ENCODE peak calls at places on chromosome 15, in four cellular contexts. H is HepG2, Z is A549, A is GM12878. R is an unnamed sample.

GRCh38 chr15:69634860-69635259 is 182.2 kb downstream of the RPLP1 start:
- DNase-seq in Z (no peak), A (no peak), H (no peak), R (no peak)

GRCh38 chr15:56757884-56758283 is 24.6 kb upstream of the ZNF280D start:
- DNase-seq in H (no peak), Z (no peak), A (no peak), R (no peak)

GRCh38 chr15:81643773-81644172 is 269.8 kb upstream of the TMC3 start:
- DNase-seq in Z (no peak), H (no peak), A (no peak), R (no peak)

GRCh38 chr15:73862276-73862675 is 11.1 kb upstream of the TBC1D21 start:
- DNase-seq in A (no peak), Z (no peak), H (no peak), R (no peak)

GRCh38 chr15:101372149-101372577 is 77.1 kb upstream of the SNRPA1 start:
- DNase-seq in H (no peak), Z (no peak), A (no peak), R (no peak)

GRCh38 chr15:73600413-73601050 is 32.7 kb downstream of the NPTN start:
- DNase-seq in A (no peak), H (no peak), Z (no peak), R (no peak)

GRCh38 chr15:72201346-72202029 is 3.9 kb upstream of the GRAMD2A start:
- DNase-seq in A (no peak), Z (no peak), H (no peak), R (no peak)

GRCh38 chr15:60237411-60237810 is 160.4 kb downstream of the ANXA2 start:
- DNase-seq in A (no peak), H (no peak), Z (no peak), R (no peak)

GRCh38 chr15:99249270-99249817 is at the start of gene TTC23:
- DNase-seq in A (no peak), H (peak; percentile 65), Z (peak; percentile 91), R (no peak)

GRCh38 chr15:35737521-35737920 is 191.6 kb upstream of the DPH6 start:
- DNase-seq in Z (no peak), H (no peak), A (no peak), R (no peak)

GRCh38 chr15:47333758-47334157 is 383.5 kb upstream of the SEMA6D start:
- DNase-seq in H (no peak), Z (no peak), A (no peak), R (no peak)

GRCh38 chr15:55361048-55361447 is 42.0 kb downstream of the PIGB start:
- DNase-seq in H (no peak), Z (no peak), A (no peak), R (no peak)

GRCh38 chr15:50543556-50543955 is 2.9 kb downstream of the USP50 start:
- DNase-seq in A (no peak), H (no peak), Z (no peak), R (no peak)

GRCh38 chr15:76346666-76347506 is 10.3 kb downstream of the ISL2 start:
- DNase-seq in H (no peak), Z (no peak), A (no peak), R (no peak)

GRCh38 chr15:43939070-43939469 is 112.3 kb downstream of the WDR76 start:
- DNase-seq in H (no peak), A (no peak), Z (peak; percentile 17), R (peak; percentile 20)

DNA sequence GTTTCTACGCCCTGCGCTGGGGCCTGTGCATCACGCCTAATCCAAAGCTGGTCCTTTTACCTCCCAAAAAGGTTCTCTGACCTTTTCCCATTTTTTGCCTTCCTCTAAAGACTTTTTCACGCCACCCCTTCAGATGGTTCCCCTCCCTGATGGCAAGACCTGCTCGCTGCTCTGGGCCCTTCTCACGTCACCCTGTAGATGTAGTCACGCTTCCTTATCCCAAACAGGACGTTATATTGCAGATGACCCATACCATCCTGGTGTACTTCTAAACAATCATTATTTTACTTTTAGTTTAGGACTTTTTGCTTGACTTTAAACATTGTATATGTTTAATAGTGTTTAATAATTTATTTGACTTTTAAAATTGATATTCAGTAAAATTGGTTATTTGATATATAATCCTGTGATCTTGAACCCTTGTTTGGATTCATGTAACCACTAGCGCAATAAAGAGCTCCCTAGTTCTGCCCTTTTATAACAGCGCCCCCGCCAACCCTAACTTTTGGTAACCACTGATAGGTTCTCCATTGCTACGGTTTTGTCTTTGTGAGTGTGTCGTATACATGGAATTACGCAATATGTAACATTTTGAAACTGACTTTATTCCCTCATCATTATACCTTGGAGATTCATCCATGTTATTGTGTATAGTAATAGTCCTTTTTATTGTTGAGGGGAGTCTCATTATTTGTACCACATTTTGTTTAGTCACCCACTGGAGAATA is 159.0 kb upstream of the CHRNA7 start:
- DNase-seq in A (no peak), Z (no peak), H (no peak), R (no peak)
- TF ChIP-seq MYC in A (no peak), Z (no peak), H (no peak), R (no peak)

DNA sequence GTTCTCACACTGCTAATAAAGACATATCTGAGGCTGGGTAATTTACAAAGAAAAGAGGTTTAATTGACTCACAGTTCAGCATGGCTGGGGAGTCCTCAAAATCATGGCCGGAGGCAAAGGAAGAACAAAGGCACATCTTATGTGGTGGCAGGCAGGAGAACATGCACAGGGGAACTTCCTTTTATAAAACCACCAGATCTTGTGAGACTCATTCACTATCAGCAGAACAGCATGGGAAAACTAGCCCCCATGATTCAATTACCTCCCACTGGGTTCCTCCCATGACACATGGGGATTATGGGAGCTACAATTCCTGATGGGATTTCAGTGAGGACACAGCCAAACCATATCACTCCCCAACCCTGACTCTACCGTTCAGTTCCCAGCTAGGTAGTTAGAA is 59.7 kb upstream of the MINAR1 start:
- DNase-seq in Z (no peak), A (no peak), H (no peak), R (no peak)
- TF ChIP-seq ESRRA in Z (no peak), A (no peak), H (no peak), R (no peak)

DNA sequence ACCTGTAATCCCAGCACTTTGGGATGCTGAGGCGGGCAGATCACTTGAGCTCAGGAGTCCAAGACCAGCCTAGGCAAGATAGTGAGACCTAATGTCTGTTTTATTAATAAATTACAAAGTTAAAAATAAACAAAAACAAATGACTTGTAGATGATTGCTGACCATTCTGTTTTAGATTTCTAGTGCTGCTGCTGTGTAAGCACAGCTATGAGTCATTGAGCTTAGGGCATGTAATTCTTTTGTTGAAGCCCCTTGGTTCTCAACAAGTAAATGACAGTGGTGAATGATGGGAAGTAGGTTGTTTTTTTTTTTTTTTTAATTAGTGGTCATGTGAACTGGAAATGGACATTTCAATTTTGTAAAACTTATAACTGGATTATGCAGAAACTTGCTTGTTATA is 63.3 kb downstream of the LEO1 start:
- DNase-seq in Z (peak; percentile 36), A (no peak), H (no peak), R (no peak)
- TF ChIP-seq BHLHE40 in Z (no peak), A (no peak), H (no peak), R (no peak)

DNA sequence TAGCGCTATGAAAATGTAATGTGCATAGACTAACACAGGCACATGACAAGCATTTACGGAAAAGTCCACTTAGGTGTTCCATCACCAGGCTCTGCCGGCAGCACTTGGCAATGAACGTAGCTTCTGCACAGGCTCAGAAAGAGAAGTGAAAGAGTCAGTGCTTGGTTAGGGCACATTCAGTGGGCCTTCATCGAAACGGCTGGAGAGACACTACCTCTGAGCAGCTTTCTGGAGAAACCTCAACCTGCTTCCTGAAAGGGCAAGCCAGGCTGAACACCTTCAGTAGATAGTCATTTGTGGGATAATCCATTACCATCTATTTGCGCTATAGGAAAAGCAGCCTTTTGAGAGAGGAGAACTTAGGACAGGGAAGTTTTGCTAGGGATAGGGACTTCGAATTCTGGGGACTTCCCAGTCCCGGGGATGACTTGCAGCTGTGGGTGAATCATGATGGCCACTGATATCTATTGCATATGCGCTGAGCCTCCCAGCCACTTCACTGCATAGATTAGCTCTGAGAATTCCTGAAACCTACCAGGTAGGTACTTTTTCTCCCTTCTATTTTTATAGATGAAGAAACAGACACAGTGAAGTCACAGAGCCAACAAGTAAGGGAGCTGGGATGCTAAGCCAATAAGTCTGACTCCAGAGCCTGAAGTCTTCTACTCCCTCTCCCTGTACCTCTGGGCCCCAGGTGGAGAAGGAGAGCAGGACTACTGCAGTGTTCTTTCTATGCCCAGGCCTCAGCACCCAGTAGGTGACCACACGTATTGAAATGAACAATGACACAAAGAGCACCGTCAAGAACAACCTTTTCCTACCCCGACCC is 4.2 kb upstream of the SH2D7 start:
- DNase-seq in H (no peak), A (no peak), Z (no peak), R (no peak)
- TF ChIP-seq MYC in H (no peak), A (no peak), Z (no peak), R (no peak)

DNA sequence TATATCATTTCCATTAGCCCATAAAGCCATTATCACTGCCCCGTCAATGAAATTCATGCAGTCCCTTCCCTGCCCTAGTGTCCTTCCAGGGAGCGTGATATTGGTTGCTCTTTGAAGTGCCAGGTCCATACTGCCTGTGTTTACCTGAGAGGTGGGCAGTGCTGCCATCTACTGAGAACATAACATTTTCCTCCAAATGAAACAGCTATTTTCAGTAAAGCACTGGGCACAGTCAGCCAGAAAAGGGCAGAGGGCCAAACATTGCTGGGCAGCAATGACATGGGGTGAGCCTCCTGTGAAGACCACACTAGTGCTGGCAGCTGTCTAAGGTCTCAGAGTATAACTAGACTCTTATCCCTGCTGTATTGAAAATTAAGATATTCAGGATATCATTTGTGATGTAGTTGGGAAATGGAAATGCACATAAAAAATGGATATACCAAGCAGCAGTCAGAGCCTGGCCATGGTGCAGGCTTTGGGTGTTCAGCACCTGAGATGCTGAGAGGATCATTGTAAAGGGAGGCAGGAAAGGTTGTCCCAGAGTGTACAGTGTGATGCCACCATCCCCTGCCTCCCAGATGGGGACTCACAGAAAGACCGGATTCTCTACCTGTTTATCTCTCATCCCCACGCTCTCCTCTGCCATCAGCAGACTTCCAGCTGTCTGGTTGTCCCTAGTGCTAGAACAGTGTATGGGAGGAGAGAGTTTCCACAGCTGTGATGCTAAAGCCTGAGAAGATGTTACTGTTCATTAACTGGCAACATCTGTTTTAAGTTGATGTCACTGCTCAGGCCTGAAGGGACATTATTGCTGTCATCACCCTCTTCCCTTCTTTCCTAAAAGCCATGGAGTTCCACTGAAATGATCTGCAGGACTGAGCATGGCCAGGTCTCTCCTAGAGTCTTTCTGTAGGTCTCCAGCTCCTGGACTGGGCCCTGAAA is 108.8 kb downstream of the ARNT2 start:
- DNase-seq in A (no peak), H (peak; percentile 49), Z (peak; percentile 30), R (no peak)
- TF ChIP-seq ESRRA in A (no peak), H (no peak), Z (no peak), R (no peak)

GRCh38 chr15:62344806-62345539 is 179.9 kb upstream of the C2CD4B start:
- DNase-seq in A (peak; percentile 56), Z (peak; percentile 91), H (peak; percentile 77), R (peak; percentile 62)

GRCh38 chr15:62342959-62343358 is 177.9 kb upstream of the C2CD4B start:
- DNase-seq in H (no peak), Z (no peak), A (no peak), R (no peak)

GRCh38 chr15:62348119-62348518 is 183.0 kb upstream of the C2CD4B start:
- DNase-seq in A (no peak), Z (no peak), H (no peak), R (no peak)

GRCh38 chr15:62346168-62346567 is 181.1 kb upstream of the C2CD4B start:
- DNase-seq in Z (no peak), H (no peak), A (no peak), R (no peak)

GRCh38 chr15:62343397-62343796 is 178.3 kb upstream of the C2CD4B start:
- DNase-seq in H (no peak), A (no peak), Z (no peak), R (no peak)
- TF ChIP-seq BHLHE40 in H (no peak), A (no peak), Z (no peak), R (no peak)